ENCODE peak calls at places on chromosomes 16 and 17, in nine cellular contexts. One of them, this sample, is unnamed.

GRCh38 chr16:56189990-56190902 is 1.0 kb upstream of the GNAO1 start:
- DNase-seq in heart right ventricle: no peak
- DNase-seq in endothelial cell: no peak
- DNase-seq in bronchial epithelial cell: no peak
- DNase-seq in progenitor cell of endocrine pancreas: no peak
- DNase-seq in AG04450: no peak
- DNase-seq in GM06990: no peak
- DNase-seq in B cell: peak; percentile 25
- DNase-seq in choroid plexus epithelial cell: peak; percentile 5
- DNase-seq in this sample: no peak

GRCh38 chr17:33871720-33872535 is 383.2 kb upstream of the CCL2 start:
- DNase-seq in GM06990: no peak
- DNase-seq in AG04450: no peak
- DNase-seq in bronchial epithelial cell: peak; percentile 82
- DNase-seq in endothelial cell: no peak
- DNase-seq in heart right ventricle: no peak
- DNase-seq in choroid plexus epithelial cell: no peak
- DNase-seq in progenitor cell of endocrine pancreas: no peak
- DNase-seq in B cell: no peak
- DNase-seq in this sample: peak; percentile 23

GRCh38 chr16:14015461-14015860 is 55.7 kb upstream of the MRTFB start:
- DNase-seq in heart right ventricle: no peak
- DNase-seq in progenitor cell of endocrine pancreas: no peak
- DNase-seq in choroid plexus epithelial cell: no peak
- DNase-seq in bronchial epithelial cell: no peak
- DNase-seq in endothelial cell: no peak
- DNase-seq in GM06990: no peak
- DNase-seq in B cell: no peak
- DNase-seq in AG04450: no peak
- DNase-seq in this sample: no peak

GRCh38 chr17:45077643-45078042 is 16.5 kb downstream of the NMT1 start:
- DNase-seq in GM06990: peak; percentile 57
- DNase-seq in endothelial cell: no peak
- DNase-seq in AG04450: no peak
- DNase-seq in bronchial epithelial cell: no peak
- DNase-seq in heart right ventricle: no peak
- DNase-seq in progenitor cell of endocrine pancreas: no peak
- DNase-seq in B cell: no peak
- DNase-seq in choroid plexus epithelial cell: no peak
- DNase-seq in this sample: no peak

GRCh38 chr16:66515543-66516171 is 34.3 kb downstream of the TK2 start:
- DNase-seq in heart right ventricle: no peak
- DNase-seq in progenitor cell of endocrine pancreas: no peak
- DNase-seq in B cell: no peak
- DNase-seq in GM06990: no peak
- DNase-seq in endothelial cell: peak; percentile 31
- DNase-seq in choroid plexus epithelial cell: peak; percentile 76
- DNase-seq in AG04450: no peak
- DNase-seq in bronchial epithelial cell: no peak
- DNase-seq in this sample: peak; percentile 19

GRCh38 chr17:14405189-14405588 is 104.3 kb downstream of the HS3ST3B1 start:
- DNase-seq in endothelial cell: no peak
- DNase-seq in bronchial epithelial cell: no peak
- DNase-seq in AG04450: no peak
- DNase-seq in B cell: no peak
- DNase-seq in choroid plexus epithelial cell: no peak
- DNase-seq in GM06990: no peak
- DNase-seq in progenitor cell of endocrine pancreas: no peak
- DNase-seq in heart right ventricle: no peak
- DNase-seq in this sample: no peak

GRCh38 chr17:979539-980405 is at the start of gene NXN:
- DNase-seq in AG04450: no peak
- DNase-seq in B cell: peak; percentile 99
- DNase-seq in bronchial epithelial cell: peak; percentile 29
- DNase-seq in heart right ventricle: peak; percentile 85
- DNase-seq in choroid plexus epithelial cell: peak; percentile 80
- DNase-seq in GM06990: peak; percentile 73
- DNase-seq in endothelial cell: peak; percentile 97
- DNase-seq in progenitor cell of endocrine pancreas: peak; percentile 91
- DNase-seq in this sample: peak; percentile 51

GRCh38 chr16:56849690-56850680 is 15.0 kb upstream of the SLC12A3 start:
- DNase-seq in bronchial epithelial cell: no peak
- DNase-seq in choroid plexus epithelial cell: peak; percentile 90
- DNase-seq in GM06990: no peak
- DNase-seq in endothelial cell: no peak
- DNase-seq in heart right ventricle: no peak
- DNase-seq in AG04450: no peak
- DNase-seq in B cell: no peak
- DNase-seq in progenitor cell of endocrine pancreas: no peak
- DNase-seq in this sample: no peak

GRCh38 chr17:62309381-62309780 is 71.0 kb upstream of the EFCAB3 start:
- DNase-seq in GM06990: no peak
- DNase-seq in progenitor cell of endocrine pancreas: no peak
- DNase-seq in choroid plexus epithelial cell: peak; percentile 23
- DNase-seq in bronchial epithelial cell: peak; percentile 68
- DNase-seq in heart right ventricle: no peak
- DNase-seq in B cell: no peak
- DNase-seq in endothelial cell: no peak
- DNase-seq in AG04450: no peak
- DNase-seq in this sample: no peak

GRCh38 chr16:28131210-28131609 is 67.7 kb upstream of the GSG1L start:
- DNase-seq in choroid plexus epithelial cell: no peak
- DNase-seq in heart right ventricle: no peak
- DNase-seq in progenitor cell of endocrine pancreas: no peak
- DNase-seq in endothelial cell: no peak
- DNase-seq in AG04450: no peak
- DNase-seq in bronchial epithelial cell: no peak
- DNase-seq in B cell: no peak
- DNase-seq in GM06990: no peak
- DNase-seq in this sample: no peak

GRCh38 chr17:81391268-81391963 is 3.8 kb upstream of the BAHCC1 start:
- DNase-seq in choroid plexus epithelial cell: no peak
- DNase-seq in endothelial cell: no peak
- DNase-seq in AG04450: no peak
- DNase-seq in bronchial epithelial cell: no peak
- DNase-seq in progenitor cell of endocrine pancreas: no peak
- DNase-seq in heart right ventricle: no peak
- DNase-seq in B cell: no peak
- DNase-seq in GM06990: no peak
- DNase-seq in this sample: peak; percentile 37

GRCh38 chr16:82199209-82199608 is 29.2 kb upstream of the MPHOSPH6 start:
- DNase-seq in bronchial epithelial cell: no peak
- DNase-seq in GM06990: no peak
- DNase-seq in choroid plexus epithelial cell: no peak
- DNase-seq in endothelial cell: no peak
- DNase-seq in progenitor cell of endocrine pancreas: no peak
- DNase-seq in AG04450: no peak
- DNase-seq in B cell: no peak
- DNase-seq in heart right ventricle: no peak
- DNase-seq in this sample: no peak

GRCh38 chr16:177394-177822 is 928 bp downstream of the HBA1 start:
- DNase-seq in endothelial cell: no peak
- DNase-seq in progenitor cell of endocrine pancreas: no peak
- DNase-seq in GM06990: no peak
- DNase-seq in heart right ventricle: no peak
- DNase-seq in B cell: no peak
- DNase-seq in bronchial epithelial cell: no peak
- DNase-seq in AG04450: no peak
- DNase-seq in choroid plexus epithelial cell: peak; percentile 21
- DNase-seq in this sample: no peak

GRCh38 chr17:79026345-79027273 is 2.6 kb downstream of the C1QTNF1 start:
- DNase-seq in endothelial cell: no peak
- DNase-seq in AG04450: no peak
- DNase-seq in heart right ventricle: no peak
- DNase-seq in bronchial epithelial cell: peak; percentile 46
- DNase-seq in GM06990: no peak
- DNase-seq in progenitor cell of endocrine pancreas: no peak
- DNase-seq in B cell: no peak
- DNase-seq in choroid plexus epithelial cell: peak; percentile 66
- DNase-seq in this sample: peak; percentile 95

GRCh38 chr17:68771867-68772515 is 170.8 kb upstream of the FAM20A start:
- DNase-seq in heart right ventricle: peak; percentile 29
- DNase-seq in choroid plexus epithelial cell: peak; percentile 91
- DNase-seq in AG04450: peak; percentile 50
- DNase-seq in bronchial epithelial cell: peak; percentile 48
- DNase-seq in endothelial cell: no peak
- DNase-seq in GM06990: peak; percentile 42
- DNase-seq in B cell: peak; percentile 19
- DNase-seq in progenitor cell of endocrine pancreas: no peak
- DNase-seq in this sample: peak; percentile 81

GRCh38 chr16:68074850-68075249 is 10.3 kb upstream of the NFATC3 start:
- DNase-seq in AG04450: no peak
- DNase-seq in bronchial epithelial cell: no peak
- DNase-seq in endothelial cell: no peak
- DNase-seq in choroid plexus epithelial cell: no peak
- DNase-seq in progenitor cell of endocrine pancreas: no peak
- DNase-seq in GM06990: peak; percentile 80
- DNase-seq in B cell: peak; percentile 82
- DNase-seq in heart right ventricle: no peak
- DNase-seq in this sample: no peak

GRCh38 chr17:34981538-34982241 is 1.4 kb downstream of the LIG3 start:
- DNase-seq in progenitor cell of endocrine pancreas: no peak
- DNase-seq in heart right ventricle: no peak
- DNase-seq in endothelial cell: no peak
- DNase-seq in bronchial epithelial cell: peak; percentile 21
- DNase-seq in B cell: no peak
- DNase-seq in choroid plexus epithelial cell: peak; percentile 33
- DNase-seq in AG04450: no peak
- DNase-seq in GM06990: no peak
- DNase-seq in this sample: no peak

GRCh38 chr17:5630434-5630833 is 46.1 kb upstream of the NLRP1 start:
- DNase-seq in AG04450: no peak
- DNase-seq in GM06990: no peak
- DNase-seq in bronchial epithelial cell: no peak
- DNase-seq in endothelial cell: no peak
- DNase-seq in heart right ventricle: no peak
- DNase-seq in progenitor cell of endocrine pancreas: no peak
- DNase-seq in B cell: no peak
- DNase-seq in choroid plexus epithelial cell: no peak
- DNase-seq in this sample: peak; percentile 20

GRCh38 chr16:69890114-69890890 is 60.8 kb upstream of the CLEC18A start:
- DNase-seq in AG04450: no peak
- DNase-seq in bronchial epithelial cell: peak; percentile 21
- DNase-seq in progenitor cell of endocrine pancreas: no peak
- DNase-seq in B cell: no peak
- DNase-seq in endothelial cell: peak; percentile 37
- DNase-seq in choroid plexus epithelial cell: peak; percentile 48
- DNase-seq in heart right ventricle: peak; percentile 71
- DNase-seq in GM06990: no peak
- DNase-seq in this sample: no peak

GRCh38 chr16:29961479-29962343 is at the start of gene TMEM219:
- DNase-seq in GM06990: peak; percentile 96
- DNase-seq in B cell: peak; percentile 98
- DNase-seq in AG04450: peak; percentile 54
- DNase-seq in choroid plexus epithelial cell: peak; percentile 82
- DNase-seq in progenitor cell of endocrine pancreas: peak; percentile 90
- DNase-seq in bronchial epithelial cell: peak; percentile 62
- DNase-seq in endothelial cell: peak; percentile 96
- DNase-seq in heart right ventricle: peak; percentile 92
- DNase-seq in this sample: peak; percentile 89
- TF ChIP-seq CTCF in GM06990: peak; percentile 28
- TF ChIP-seq CTCF in B cell: peak; percentile 65
- TF ChIP-seq CTCF in AG04450: peak; percentile 48
- TF ChIP-seq CTCF in choroid plexus epithelial cell: peak; percentile 41
- TF ChIP-seq CTCF in progenitor cell of endocrine pancreas: peak; percentile 48
- TF ChIP-seq CTCF in bronchial epithelial cell: peak; percentile 44
- TF ChIP-seq CTCF in endothelial cell: peak; percentile 48
- TF ChIP-seq CTCF in heart right ventricle: peak; percentile 46
- TF ChIP-seq CTCF in this sample: no peak

GRCh38 chr16:64738321-64738960 is 383.4 kb downstream of the CDH11 start:
- DNase-seq in progenitor cell of endocrine pancreas: no peak
- DNase-seq in GM06990: no peak
- DNase-seq in B cell: no peak
- DNase-seq in endothelial cell: no peak
- DNase-seq in choroid plexus epithelial cell: peak; percentile 79
- DNase-seq in AG04450: peak; percentile 18
- DNase-seq in bronchial epithelial cell: peak; percentile 33
- DNase-seq in heart right ventricle: no peak
- DNase-seq in this sample: no peak
- TF ChIP-seq CTCF in progenitor cell of endocrine pancreas: no peak
- TF ChIP-seq CTCF in GM06990: no peak
- TF ChIP-seq CTCF in B cell: no peak
- TF ChIP-seq CTCF in endothelial cell: no peak
- TF ChIP-seq CTCF in choroid plexus epithelial cell: no peak
- TF ChIP-seq CTCF in AG04450: no peak
- TF ChIP-seq CTCF in bronchial epithelial cell: no peak
- TF ChIP-seq CTCF in heart right ventricle: no peak
- TF ChIP-seq CTCF in this sample: no peak

GRCh38 chr17:7251330-7252175 is at the start of gene CTDNEP1:
- DNase-seq in AG04450: peak; percentile 99
- DNase-seq in choroid plexus epithelial cell: peak; percentile 100
- DNase-seq in GM06990: peak; percentile 99
- DNase-seq in progenitor cell of endocrine pancreas: peak; percentile 65
- DNase-seq in heart right ventricle: peak; percentile 99
- DNase-seq in endothelial cell: peak; percentile 78
- DNase-seq in B cell: peak; percentile 93
- DNase-seq in bronchial epithelial cell: peak; percentile 98
- DNase-seq in this sample: peak; percentile 98

GRCh38 chr17:7253082-7253481 is 1.1 kb downstream of the ELP5 start:
- DNase-seq in bronchial epithelial cell: no peak
- DNase-seq in heart right ventricle: no peak
- DNase-seq in AG04450: no peak
- DNase-seq in endothelial cell: no peak
- DNase-seq in GM06990: no peak
- DNase-seq in choroid plexus epithelial cell: no peak
- DNase-seq in progenitor cell of endocrine pancreas: no peak
- DNase-seq in B cell: no peak
- DNase-seq in this sample: no peak

GRCh38 chr17:7250655-7251329 is 742 bp downstream of the CTDNEP1 start:
- DNase-seq in B cell: no peak
- DNase-seq in progenitor cell of endocrine pancreas: no peak
- DNase-seq in endothelial cell: no peak
- DNase-seq in choroid plexus epithelial cell: peak; percentile 28
- DNase-seq in GM06990: no peak
- DNase-seq in bronchial epithelial cell: no peak
- DNase-seq in AG04450: no peak
- DNase-seq in heart right ventricle: no peak
- DNase-seq in this sample: no peak

GRCh38 chr17:7254511-7254910 is 2.5 kb downstream of the ELP5 start:
- DNase-seq in bronchial epithelial cell: no peak
- DNase-seq in AG04450: no peak
- DNase-seq in endothelial cell: no peak
- DNase-seq in GM06990: no peak
- DNase-seq in heart right ventricle: no peak
- DNase-seq in progenitor cell of endocrine pancreas: no peak
- DNase-seq in choroid plexus epithelial cell: no peak
- DNase-seq in B cell: no peak
- DNase-seq in this sample: no peak

GRCh38 chr17:7252176-7253043 is at the start of gene ELP5:
- DNase-seq in choroid plexus epithelial cell: peak; percentile 95
- DNase-seq in heart right ventricle: peak; percentile 97
- DNase-seq in endothelial cell: peak; percentile 99
- DNase-seq in AG04450: peak; percentile 81
- DNase-seq in bronchial epithelial cell: peak; percentile 84
- DNase-seq in progenitor cell of endocrine pancreas: peak; percentile 98
- DNase-seq in GM06990: no peak
- DNase-seq in B cell: peak; percentile 90
- DNase-seq in this sample: peak; percentile 86
- TF ChIP-seq CTCF in choroid plexus epithelial cell: no peak
- TF ChIP-seq CTCF in heart right ventricle: peak; percentile 27
- TF ChIP-seq CTCF in endothelial cell: no peak
- TF ChIP-seq CTCF in AG04450: no peak
- TF ChIP-seq CTCF in bronchial epithelial cell: peak; percentile 38
- TF ChIP-seq CTCF in progenitor cell of endocrine pancreas: peak; percentile 30
- TF ChIP-seq CTCF in GM06990: peak; percentile 25
- TF ChIP-seq CTCF in B cell: no peak
- TF ChIP-seq CTCF in this sample: peak; percentile 43

GRCh38 chr17:18111330-18111971 is 2.9 kb downstream of the MYO15A start:
- DNase-seq in choroid plexus epithelial cell: no peak
- DNase-seq in progenitor cell of endocrine pancreas: no peak
- DNase-seq in heart right ventricle: no peak
- DNase-seq in GM06990: no peak
- DNase-seq in endothelial cell: no peak
- DNase-seq in bronchial epithelial cell: peak; percentile 10
- DNase-seq in AG04450: no peak
- DNase-seq in B cell: no peak
- DNase-seq in this sample: no peak
- TF ChIP-seq CTCF in choroid plexus epithelial cell: no peak
- TF ChIP-seq CTCF in progenitor cell of endocrine pancreas: no peak
- TF ChIP-seq CTCF in heart right ventricle: no peak
- TF ChIP-seq CTCF in GM06990: no peak
- TF ChIP-seq CTCF in endothelial cell: no peak
- TF ChIP-seq CTCF in bronchial epithelial cell: no peak
- TF ChIP-seq CTCF in AG04450: no peak
- TF ChIP-seq CTCF in B cell: no peak
- TF ChIP-seq CTCF in this sample: no peak

This sample was measured in PC-3.